ENCODE peak calls at places on chromosome 5, in ten cellular contexts. One of them, this sample, is unnamed.
A peak's percentile ranks its signal among the peaks of the same experiment; 100 is the strongest.

GRCh38 chr5:10563132-10563939 is 534 bp upstream of the ANKRD33B start:
- DNase-seq in AG04449: no peak
- DNase-seq in HEK293T: no peak
- DNase-seq in naive B cell: no peak
- DNase-seq in T-cell: peak; percentile 34
- DNase-seq in stimulated activated CD8-positive, alpha-beta memory T cell treated with anti-CD3 and anti-CD28 coated beads, Interleukin-4, amount 100 ng/mL, for 4 hours: no peak
- DNase-seq in left ventricle myocardium inferior: peak; percentile 62
- DNase-seq in bronchial epithelial cell: no peak
- DNase-seq in activated T-cell treated with anti-CD3 and anti-CD28 coated beads, Interleukin-2, amount 50 U/mL, for 1 hour: no peak
- DNase-seq in HCEC 1CT: peak; percentile 25
- DNase-seq in this sample: peak; percentile 59

GRCh38 chr5:156942064-156942463 is 21.0 kb downstream of the TIMD4 start:
- DNase-seq in T-cell: no peak
- DNase-seq in naive B cell: no peak
- DNase-seq in activated T-cell treated with anti-CD3 and anti-CD28 coated beads, Interleukin-2, amount 50 U/mL, for 1 hour: no peak
- DNase-seq in stimulated activated CD8-positive, alpha-beta memory T cell treated with anti-CD3 and anti-CD28 coated beads, Interleukin-4, amount 100 ng/mL, for 4 hours: no peak
- DNase-seq in AG04449: no peak
- DNase-seq in bronchial epithelial cell: no peak
- DNase-seq in HCEC 1CT: no peak
- DNase-seq in HEK293T: no peak
- DNase-seq in left ventricle myocardium inferior: no peak
- DNase-seq in this sample: no peak

GRCh38 chr5:102998224-102998623 is 121.7 kb downstream of the GIN1 start:
- DNase-seq in stimulated activated CD8-positive, alpha-beta memory T cell treated with anti-CD3 and anti-CD28 coated beads, Interleukin-4, amount 100 ng/mL, for 4 hours: no peak
- DNase-seq in activated T-cell treated with anti-CD3 and anti-CD28 coated beads, Interleukin-2, amount 50 U/mL, for 1 hour: no peak
- DNase-seq in HCEC 1CT: no peak
- DNase-seq in left ventricle myocardium inferior: no peak
- DNase-seq in bronchial epithelial cell: peak; percentile 28
- DNase-seq in T-cell: no peak
- DNase-seq in HEK293T: no peak
- DNase-seq in AG04449: no peak
- DNase-seq in naive B cell: no peak
- DNase-seq in this sample: no peak

GRCh38 chr5:154723740-154724505 is 31.3 kb upstream of the LARP1 start:
- DNase-seq in HCEC 1CT: peak; percentile 22
- DNase-seq in HEK293T: no peak
- DNase-seq in bronchial epithelial cell: peak; percentile 19
- DNase-seq in stimulated activated CD8-positive, alpha-beta memory T cell treated with anti-CD3 and anti-CD28 coated beads, Interleukin-4, amount 100 ng/mL, for 4 hours: no peak
- DNase-seq in activated T-cell treated with anti-CD3 and anti-CD28 coated beads, Interleukin-2, amount 50 U/mL, for 1 hour: no peak
- DNase-seq in T-cell: no peak
- DNase-seq in naive B cell: no peak
- DNase-seq in AG04449: no peak
- DNase-seq in left ventricle myocardium inferior: no peak
- DNase-seq in this sample: peak; percentile 38

GRCh38 chr5:143741418-143741817 is 70.5 kb upstream of the HMHB1 start:
- DNase-seq in bronchial epithelial cell: no peak
- DNase-seq in HCEC 1CT: no peak
- DNase-seq in HEK293T: no peak
- DNase-seq in AG04449: no peak
- DNase-seq in left ventricle myocardium inferior: no peak
- DNase-seq in activated T-cell treated with anti-CD3 and anti-CD28 coated beads, Interleukin-2, amount 50 U/mL, for 1 hour: no peak
- DNase-seq in stimulated activated CD8-positive, alpha-beta memory T cell treated with anti-CD3 and anti-CD28 coated beads, Interleukin-4, amount 100 ng/mL, for 4 hours: no peak
- DNase-seq in T-cell: no peak
- DNase-seq in naive B cell: no peak
- DNase-seq in this sample: no peak

GRCh38 chr5:71946631-71947030 is 160.6 kb upstream of the MAP1B start:
- DNase-seq in naive B cell: no peak
- DNase-seq in AG04449: no peak
- DNase-seq in stimulated activated CD8-positive, alpha-beta memory T cell treated with anti-CD3 and anti-CD28 coated beads, Interleukin-4, amount 100 ng/mL, for 4 hours: no peak
- DNase-seq in T-cell: no peak
- DNase-seq in left ventricle myocardium inferior: no peak
- DNase-seq in activated T-cell treated with anti-CD3 and anti-CD28 coated beads, Interleukin-2, amount 50 U/mL, for 1 hour: no peak
- DNase-seq in HEK293T: no peak
- DNase-seq in bronchial epithelial cell: no peak
- DNase-seq in HCEC 1CT: no peak
- DNase-seq in this sample: no peak

GRCh38 chr5:125372694-125373621 is 626.5 kb upstream of the ZNF608 start:
- DNase-seq in left ventricle myocardium inferior: no peak
- DNase-seq in bronchial epithelial cell: peak; percentile 61
- DNase-seq in T-cell: no peak
- DNase-seq in naive B cell: no peak
- DNase-seq in HEK293T: no peak
- DNase-seq in stimulated activated CD8-positive, alpha-beta memory T cell treated with anti-CD3 and anti-CD28 coated beads, Interleukin-4, amount 100 ng/mL, for 4 hours: no peak
- DNase-seq in HCEC 1CT: peak; percentile 81
- DNase-seq in AG04449: peak; percentile 17
- DNase-seq in activated T-cell treated with anti-CD3 and anti-CD28 coated beads, Interleukin-2, amount 50 U/mL, for 1 hour: no peak
- DNase-seq in this sample: peak; percentile 43

GRCh38 chr5:115309751-115310370 is 13.4 kb upstream of the CCDC112 start:
- DNase-seq in HCEC 1CT: peak; percentile 42
- DNase-seq in HEK293T: no peak
- DNase-seq in AG04449: no peak
- DNase-seq in activated T-cell treated with anti-CD3 and anti-CD28 coated beads, Interleukin-2, amount 50 U/mL, for 1 hour: no peak
- DNase-seq in stimulated activated CD8-positive, alpha-beta memory T cell treated with anti-CD3 and anti-CD28 coated beads, Interleukin-4, amount 100 ng/mL, for 4 hours: no peak
- DNase-seq in bronchial epithelial cell: peak; percentile 75
- DNase-seq in T-cell: no peak
- DNase-seq in naive B cell: peak; percentile 32
- DNase-seq in left ventricle myocardium inferior: no peak
- DNase-seq in this sample: peak; percentile 57

GRCh38 chr5:125149503-125149902 is 403.1 kb upstream of the ZNF608 start:
- DNase-seq in stimulated activated CD8-positive, alpha-beta memory T cell treated with anti-CD3 and anti-CD28 coated beads, Interleukin-4, amount 100 ng/mL, for 4 hours: no peak
- DNase-seq in bronchial epithelial cell: no peak
- DNase-seq in HCEC 1CT: no peak
- DNase-seq in activated T-cell treated with anti-CD3 and anti-CD28 coated beads, Interleukin-2, amount 50 U/mL, for 1 hour: no peak
- DNase-seq in AG04449: no peak
- DNase-seq in HEK293T: no peak
- DNase-seq in left ventricle myocardium inferior: no peak
- DNase-seq in naive B cell: no peak
- DNase-seq in T-cell: no peak
- DNase-seq in this sample: no peak

GRCh38 chr5:1110930-1111726 is 735 bp downstream of the SLC12A7 start:
- DNase-seq in bronchial epithelial cell: no peak
- DNase-seq in AG04449: no peak
- DNase-seq in HCEC 1CT: no peak
- DNase-seq in HEK293T: peak; percentile 49
- DNase-seq in stimulated activated CD8-positive, alpha-beta memory T cell treated with anti-CD3 and anti-CD28 coated beads, Interleukin-4, amount 100 ng/mL, for 4 hours: no peak
- DNase-seq in activated T-cell treated with anti-CD3 and anti-CD28 coated beads, Interleukin-2, amount 50 U/mL, for 1 hour: peak; percentile 43
- DNase-seq in left ventricle myocardium inferior: peak; percentile 70
- DNase-seq in T-cell: peak; percentile 20
- DNase-seq in naive B cell: no peak
- DNase-seq in this sample: peak; percentile 18

GRCh38 chr5:102911973-102912372 is 156.9 kb downstream of the PAM start:
- DNase-seq in AG04449: peak; percentile 17
- DNase-seq in HEK293T: no peak
- DNase-seq in stimulated activated CD8-positive, alpha-beta memory T cell treated with anti-CD3 and anti-CD28 coated beads, Interleukin-4, amount 100 ng/mL, for 4 hours: no peak
- DNase-seq in left ventricle myocardium inferior: no peak
- DNase-seq in bronchial epithelial cell: peak; percentile 68
- DNase-seq in naive B cell: no peak
- DNase-seq in activated T-cell treated with anti-CD3 and anti-CD28 coated beads, Interleukin-2, amount 50 U/mL, for 1 hour: no peak
- DNase-seq in HCEC 1CT: peak; percentile 79
- DNase-seq in T-cell: no peak
- DNase-seq in this sample: peak; percentile 85

GRCh38 chr5:181198905-181199519 is 6.0 kb downstream of the TRIM7 start:
- DNase-seq in left ventricle myocardium inferior: no peak
- DNase-seq in HCEC 1CT: no peak
- DNase-seq in activated T-cell treated with anti-CD3 and anti-CD28 coated beads, Interleukin-2, amount 50 U/mL, for 1 hour: no peak
- DNase-seq in stimulated activated CD8-positive, alpha-beta memory T cell treated with anti-CD3 and anti-CD28 coated beads, Interleukin-4, amount 100 ng/mL, for 4 hours: no peak
- DNase-seq in T-cell: no peak
- DNase-seq in HEK293T: no peak
- DNase-seq in bronchial epithelial cell: no peak
- DNase-seq in naive B cell: peak; percentile 11
- DNase-seq in AG04449: no peak
- DNase-seq in this sample: no peak

GRCh38 chr5:79330071-79330470 is 94.1 kb downstream of the JMY start:
- DNase-seq in AG04449: no peak
- DNase-seq in naive B cell: no peak
- DNase-seq in HCEC 1CT: no peak
- DNase-seq in stimulated activated CD8-positive, alpha-beta memory T cell treated with anti-CD3 and anti-CD28 coated beads, Interleukin-4, amount 100 ng/mL, for 4 hours: no peak
- DNase-seq in activated T-cell treated with anti-CD3 and anti-CD28 coated beads, Interleukin-2, amount 50 U/mL, for 1 hour: no peak
- DNase-seq in bronchial epithelial cell: peak; percentile 15
- DNase-seq in T-cell: no peak
- DNase-seq in left ventricle myocardium inferior: no peak
- DNase-seq in HEK293T: no peak
- DNase-seq in this sample: peak; percentile 28

GRCh38 chr5:129103397-129103796 is 8.8 kb downstream of the ISOC1 start:
- DNase-seq in T-cell: no peak
- DNase-seq in AG04449: no peak
- DNase-seq in naive B cell: no peak
- DNase-seq in left ventricle myocardium inferior: no peak
- DNase-seq in HCEC 1CT: no peak
- DNase-seq in stimulated activated CD8-positive, alpha-beta memory T cell treated with anti-CD3 and anti-CD28 coated beads, Interleukin-4, amount 100 ng/mL, for 4 hours: no peak
- DNase-seq in bronchial epithelial cell: no peak
- DNase-seq in HEK293T: no peak
- DNase-seq in activated T-cell treated with anti-CD3 and anti-CD28 coated beads, Interleukin-2, amount 50 U/mL, for 1 hour: no peak
- DNase-seq in this sample: no peak

This sample was measured in EH.